ENCODE peak calls at places on chromosomes 4 and X, in seven cellular contexts. G is left ventricle myocardium inferior, P is neuronal stem cell, X is ovary, B is transverse colon, M is fibroblast of lung, D is right lobe of liver. R is an unnamed sample.
A peak's percentile ranks its signal among the peaks of the same experiment; 100 is the strongest.

GRCh38 chr4:77802406-77802805 is 16.8 kb downstream of the CNOT6L start:
- DNase-seq in P (no peak), G (no peak), B (no peak), M (no peak), D (no peak), X (no peak), R (no peak)

GRCh38 chr4:101356928-101357327 is 9.6 kb upstream of the PPP3CA start:
- DNase-seq in X (no peak), D (peak; percentile 69), M (peak; percentile 81), G (no peak), B (no peak), P (no peak), R (no peak)

GRCh38 chr4:169849456-169849855 is 91.7 kb upstream of the HPF1 start:
- DNase-seq in X (no peak), P (no peak), G (no peak), B (no peak), M (no peak), D (no peak), R (no peak)

GRCh38 chr4:53478671-53479456 is 101.4 kb downstream of the FIP1L1 start:
- DNase-seq in D (no peak), P (no peak), G (no peak), X (no peak), M (peak; percentile 89), B (no peak), R (no peak)

GRCh38 chr4:8276358-8277240 is 7.0 kb downstream of the HTRA3 start:
- DNase-seq in D (peak; percentile 12), P (no peak), G (peak; percentile 78), X (peak; percentile 77), M (peak; percentile 47), B (no peak), R (peak; percentile 90)

GRCh38 chr4:8913121-8913857 is 41.6 kb upstream of the HMX1 start:
- DNase-seq in D (no peak), X (no peak), P (no peak), G (no peak), M (no peak), B (no peak), R (no peak)

GRCh38 chr4:174794706-174795105 is 34.3 kb downstream of the GLRA3 start:
- DNase-seq in D (no peak), P (no peak), B (no peak), X (no peak), M (no peak), G (no peak), R (no peak)

GRCh38 chr4:950136-951020 is 18.1 kb downstream of the TMEM175 start:
- DNase-seq in P (no peak), X (no peak), G (no peak), B (no peak), M (no peak), D (no peak), R (peak; percentile 40)

GRCh38 chr4:88696620-88697019 is 1.0 kb downstream of the NAP1L5 start:
- DNase-seq in P (no peak), X (no peak), G (no peak), D (no peak), M (peak; percentile 51), B (no peak), R (no peak)

GRCh38 chr4:162485486-162485885 is 321.7 kb upstream of the FSTL5 start:
- DNase-seq in P (no peak), M (no peak), B (no peak), X (no peak), D (no peak), G (no peak), R (no peak)

GRCh38 chrX:74422029-74422352 is 698 bp downstream of the SLC16A2 start:
- DNase-seq in B (no peak), M (no peak), D (no peak), G (no peak), X (peak; percentile 30), P (no peak), R (peak; percentile 54)

GRCh38 chr4:88900432-88900831 is 156.6 kb downstream of the FAM13A start:
- DNase-seq in M (peak; percentile 76), D (no peak), G (no peak), B (no peak), P (no peak), X (no peak), R (no peak)

GRCh38 chr4:103091601-103092223 is 7.9 kb downstream of the BDH2 start:
- DNase-seq in G (no peak), D (no peak), P (peak; percentile 50), M (peak; percentile 84), X (no peak), B (peak; percentile 15), R (no peak)

GRCh38 chr4:105631818-105632400 is 76.6 kb downstream of the INTS12 start:
- DNase-seq in D (no peak), X (no peak), G (no peak), P (no peak), M (no peak), B (no peak), R (no peak)

GRCh38 chrX:12080265-12080664 is 58.0 kb upstream of the FRMPD4 start:
- DNase-seq in B (no peak), G (no peak), P (peak; percentile 8), X (no peak), D (no peak), M (peak; percentile 52), R (no peak)

GRCh38 chrX:78822157-78822683 is 74.7 kb downstream of the LPAR4 start:
- DNase-seq in X (no peak), P (no peak), M (no peak), B (no peak), G (no peak), D (no peak), R (no peak)

GRCh38 chr4:110510955-110511544 is 35.1 kb downstream of the ENPEP start:
- DNase-seq in B (no peak), G (no peak), M (peak; percentile 79), D (no peak), X (no peak), P (peak; percentile 58), R (no peak)

GRCh38 chr4:75696036-75696435 is 22.8 kb upstream of the G3BP2 start:
- DNase-seq in P (no peak), M (no peak), B (peak; percentile 60), G (no peak), D (no peak), X (no peak), R (no peak)

GRCh38 chr4:75698162-75698962 is 25.2 kb upstream of the G3BP2 start:
- DNase-seq in M (no peak), X (no peak), P (no peak), D (no peak), B (no peak), G (no peak), R (no peak)

GRCh38 chr4:75699299-75699698 is 25.1 kb upstream of the USO1 start:
- DNase-seq in B (no peak), G (no peak), D (no peak), X (no peak), M (no peak), P (no peak), R (no peak)

GRCh38 chr4:75698963-75699228 is 25.5 kb upstream of the USO1 start:
- DNase-seq in D (no peak), M (no peak), G (no peak), X (no peak), B (no peak), P (no peak), R (no peak)

GRCh38 chr4:75696551-75696950 is 23.3 kb upstream of the G3BP2 start:
- DNase-seq in G (no peak), B (no peak), D (no peak), P (no peak), X (no peak), M (no peak), R (no peak)
- H3K27ac ChIP-seq in G (peak overlapping the region; percentile 48), B (peak overlapping the region; percentile 30), D (no peak overlapping the region), P (no peak overlapping the region), X (no peak overlapping the region), M (no peak overlapping the region), R (no peak overlapping the region)

GRCh38 chrX:48831909-48832291 is 3.5 kb downstream of the PCSK1N start:
- DNase-seq in P (no peak), X (no peak), B (no peak), D (no peak), G (no peak), M (no peak), R (no peak)

GRCh38 chrX:48831136-48831908 is 4.1 kb downstream of the PCSK1N start:
- DNase-seq in X (no peak), P (no peak), B (no peak), G (no peak), D (no peak), M (no peak), R (no peak)

GRCh38 chrX:48833531-48834138 is 1.8 kb downstream of the PCSK1N start:
- DNase-seq in P (no peak), X (no peak), D (no peak), M (peak; percentile 7), G (no peak), B (no peak), R (no peak)

GRCh38 chrX:48835524-48836329 is at the start of gene PCSK1N:
- DNase-seq in B (no peak), D (no peak), P (no peak), M (no peak), G (no peak), X (no peak), R (no peak)

DNA sequence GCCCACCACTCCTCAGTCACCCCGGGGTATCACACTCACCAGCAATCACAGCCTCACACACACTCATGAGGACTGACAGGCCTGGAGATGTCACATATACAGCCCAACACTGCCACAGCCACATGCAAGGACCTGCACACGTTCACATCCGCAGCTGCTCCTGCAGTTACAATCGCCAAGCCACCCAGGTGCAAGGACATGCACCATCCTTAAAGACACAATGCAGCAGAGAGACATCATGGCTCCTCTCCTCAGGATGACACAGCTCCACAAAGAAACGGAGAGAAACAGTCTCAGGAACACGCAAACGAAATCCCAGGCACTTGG is 1.1 kb downstream of the PCSK1N start:
- DNase-seq in P (no peak), X (no peak), B (no peak), D (no peak), M (no peak), G (no peak), R (no peak)
- H3K4me3 ChIP-seq in P (no peak overlapping the region), X (no peak overlapping the region), B (no peak overlapping the region), D (no peak overlapping the region), M (no peak overlapping the region), G (no peak overlapping the region), R (no peak overlapping the region)

GRCh38 chr4:4784379-4784778 is 75.1 kb upstream of the MSX1 start:
- DNase-seq in D (no peak), B (no peak), X (no peak), M (no peak), P (no peak), G (no peak), R (no peak)

GRCh38 chr4:4780634-4781287 is 78.7 kb upstream of the MSX1 start:
- DNase-seq in D (no peak), B (no peak), X (no peak), M (peak; percentile 66), P (no peak), G (no peak), R (no peak)

GRCh38 chr4:4781936-4782754 is 77.3 kb upstream of the MSX1 start:
- DNase-seq in D (no peak), X (no peak), B (no peak), M (peak; percentile 32), G (no peak), P (no peak), R (no peak)

GRCh38 chr4:4782969-4783368 is 76.5 kb upstream of the MSX1 start:
- DNase-seq in X (no peak), M (peak; percentile 23), D (no peak), B (no peak), G (no peak), P (no peak), R (no peak)

GRCh38 chr4:4783847-4784246 is 75.6 kb upstream of the MSX1 start:
- DNase-seq in X (no peak), G (no peak), M (no peak), B (no peak), D (no peak), P (no peak), R (no peak)
- H3K9me3 ChIP-seq in X (no peaks in the 10 kb centered on the region), G (peaks cover 14% of the 10 kb centered on the region), M (no peaks in the 10 kb centered on the region), B (no peaks in the 10 kb centered on the region), D (no peaks in the 10 kb centered on the region), P (peaks cover 6% of the 10 kb centered on the region), R (no peaks in the 10 kb centered on the region)

GRCh38 chrX:10016516-10017132 is 49.5 kb downstream of the CLDN34 start:
- DNase-seq in P (no peak), X (no peak), B (no peak), D (no peak), M (peak; percentile 48), G (no peak), R (no peak)
- H3K27ac ChIP-seq in P (no peak overlapping the region), X (peak overlapping the region; percentile 66), B (peak overlapping the region; percentile 82), D (peak overlapping the region; percentile 67), M (peak overlapping the region; percentile 67), G (peak overlapping the region; percentile 96), R (peak overlapping the region; percentile 96)